ENCODE peak calls at places on chromosomes 7 and 10, in seven cellular contexts. N is mesendoderm, S is H9, E is IMR-90, F is H1, O is mesenchymal stem cell, J is trophoblast cell. M is an unnamed sample.

GRCh38 chr7:99244942-99245341 is 27.7 kb upstream of the MYH16 start:
- DNase-seq in N (no peak), S (no peak), E (peak; percentile 67), F (no peak), O (no peak), J (no peak), M (no peak)

GRCh38 chr10:67815571-67816059 is 22.4 kb downstream of the DNAJC12 start:
- DNase-seq in N (no peak), S (no peak), E (peak; percentile 43), F (no peak), O (no peak), J (no peak), M (no peak)

GRCh38 chr10:71969929-71970328 is 5.7 kb downstream of the CHST3 start:
- DNase-seq in N (no peak), S (no peak), E (no peak), F (no peak), O (no peak), J (no peak), M (no peak)

GRCh38 chr10:101052285-101052684 is 9.5 kb upstream of the KAZALD1 start:
- DNase-seq in N (no peak), S (no peak), E (peak; percentile 80), F (no peak), O (peak; percentile 48), J (peak; percentile 55), M (no peak)

GRCh38 chr7:77353911-77354310 is 62.2 kb downstream of the GSAP start:
- DNase-seq in N (peak; percentile 32), S (no peak), E (no peak), F (no peak), O (no peak), J (no peak), M (no peak)

GRCh38 chr10:119370046-119370770 is 162.8 kb downstream of the GRK5 start:
- DNase-seq in N (peak; percentile 18), S (no peak), E (peak; percentile 90), F (no peak), O (peak; percentile 65), J (peak; percentile 94), M (no peak)

GRCh38 chr7:132575336-132575986 is 809 bp downstream of the PLXNA4 start:
- DNase-seq in N (peak; percentile 70), S (peak; percentile 59), E (peak; percentile 18), F (peak; percentile 68), O (peak; percentile 29), J (no peak), M (no peak)

GRCh38 chr10:132676193-132676891 is 109.6 kb downstream of the NKX6-2 start:
- DNase-seq in N (no peak), S (peak; percentile 18), E (no peak), F (no peak), O (no peak), J (no peak), M (no peak)

GRCh38 chr7:108138911-108139310 is 8.8 kb upstream of the LAMB4 start:
- DNase-seq in N (no peak), S (no peak), E (no peak), F (no peak), O (no peak), J (no peak), M (no peak)

GRCh38 chr10:103917326-103918052 is 495 bp downstream of the STN1 start:
- DNase-seq in N (no peak), S (peak; percentile 42), E (peak; percentile 46), F (no peak), O (no peak), J (peak; percentile 60), M (peak; percentile 8)

GRCh38 chr7:138632866-138633602 is 68.1 kb downstream of the SVOPL start:
- DNase-seq in N (no peak), S (no peak), E (no peak), F (no peak), O (no peak), J (no peak), M (no peak)

GRCh38 chr10:110008518-110009339 is 945 bp downstream of the ADD3 start:
- DNase-seq in N (peak; percentile 64), S (peak; percentile 42), E (no peak), F (no peak), O (no peak), J (peak; percentile 38), M (peak; percentile 15)

GRCh38 chr7:1247527-1248041 is 14.9 kb downstream of the UNCX start:
- DNase-seq in N (peak; percentile 53), S (no peak), E (no peak), F (no peak), O (no peak), J (no peak), M (no peak)

GRCh38 chr7:106070567-106071254 is 41.4 kb downstream of the SYPL1 start:
- DNase-seq in N (no peak), S (no peak), E (no peak), F (no peak), O (no peak), J (no peak), M (no peak)

GRCh38 chr10:8056891-8057331 is 2.4 kb downstream of the GATA3 start:
- DNase-seq in N (no peak), S (no peak), E (no peak), F (no peak), O (peak; percentile 54), J (peak; percentile 22), M (peak; percentile 17)

GRCh38 chr7:147311332-147311731 is 1194.7 kb downstream of the CNTNAP2 start:
- DNase-seq in N (no peak), S (no peak), E (no peak), F (no peak), O (no peak), J (no peak), M (no peak)

GRCh38 chr10:116110736-116111135 is 162.3 kb downstream of the GFRA1 start:
- DNase-seq in N (no peak), S (peak; percentile 11), E (no peak), F (no peak), O (no peak), J (no peak), M (no peak)

GRCh38 chr7:44256459-44256858 is 55.7 kb downstream of the YKT6 start:
- DNase-seq in N (no peak), S (no peak), E (no peak), F (no peak), O (no peak), J (no peak), M (no peak)
- H2BK120ac ChIP-seq in N (no peak overlapping the region), S (no peak overlapping the region), E (no peak overlapping the region), F (no peak overlapping the region), O (no peak overlapping the region), J (no peak overlapping the region), M (no peak overlapping the region)

DNA sequence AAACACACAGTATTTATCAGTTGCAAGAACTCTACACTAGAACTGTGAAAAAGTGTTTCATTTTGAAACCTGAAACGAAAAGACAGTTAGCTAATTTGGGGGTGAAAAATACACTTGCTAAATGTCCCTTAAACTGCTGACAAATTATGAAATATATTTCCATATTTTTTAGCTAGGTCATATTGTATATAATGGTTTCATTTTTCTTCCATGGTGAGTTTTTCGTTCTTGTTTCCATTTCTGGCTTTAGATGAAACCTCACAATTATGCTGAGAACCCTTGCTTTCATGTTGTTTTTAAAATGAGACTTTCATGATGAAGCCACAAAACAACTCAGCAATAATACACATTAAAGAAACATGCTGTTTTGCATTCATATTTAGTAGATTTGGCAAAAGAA is 46.7 kb upstream of the ITGB8 start:
- DNase-seq in N (no peak), S (no peak), E (no peak), F (no peak), O (no peak), J (no peak), M (no peak)
- H3K4me2 ChIP-seq in N (no peak overlapping the region), S (no peak overlapping the region), E (no peak overlapping the region), F (no peak overlapping the region), O (no peak overlapping the region), J (no peak overlapping the region), M (no peak overlapping the region)

GRCh38 chr7:52826515-52826914 is 208.9 kb upstream of the POM121L12 start:
- DNase-seq in N (no peak), S (no peak), E (no peak), F (no peak), O (no peak), J (no peak), M (no peak)
- H3K27ac ChIP-seq in N (no peak overlapping the region), S (no peak overlapping the region), E (no peak overlapping the region), F (no peak overlapping the region), O (no peak overlapping the region), J (no peak overlapping the region), M (no peak overlapping the region)

GRCh38 chr10:20265146-20265545 is 448.9 kb downstream of the PLXDC2 start:
- DNase-seq in N (no peak), S (no peak), E (peak; percentile 45), F (no peak), O (peak; percentile 15), J (peak; percentile 81), M (no peak)
- H2BK120ac ChIP-seq in N (no peak overlapping the region), S (no peak overlapping the region), E (no peak overlapping the region), F (no peak overlapping the region), O (no peak overlapping the region), J (no peak overlapping the region), M (no peak overlapping the region)

DNA sequence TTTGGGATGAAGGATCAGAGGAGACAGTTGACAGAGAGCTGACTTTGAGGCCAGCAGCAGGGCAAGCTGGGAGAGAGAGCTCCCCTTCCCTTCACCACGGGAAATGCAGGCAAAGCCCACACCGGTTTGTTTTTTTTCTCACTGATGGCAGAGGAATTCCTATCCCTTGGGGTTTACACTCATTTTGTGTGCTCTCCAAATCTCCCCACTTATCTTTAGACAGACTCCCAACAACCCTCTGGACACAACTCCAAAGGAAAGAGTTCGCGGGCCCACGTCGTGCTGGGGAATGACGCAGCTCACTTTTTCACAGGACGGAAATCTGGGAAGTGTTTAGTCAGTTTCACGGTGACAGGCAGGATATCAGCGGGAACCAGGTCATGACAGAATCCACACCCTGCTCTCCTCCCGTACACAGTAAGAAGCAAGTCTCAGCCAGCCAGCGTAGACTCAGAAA is 68.3 kb upstream of the FAM171A1 start:
- DNase-seq in N (peak; percentile 71), S (peak; percentile 43), E (peak; percentile 11), F (no peak), O (peak; percentile 71), J (no peak), M (no peak)
- H3K4me2 ChIP-seq in N (peak overlapping the region; percentile 5), S (no peak overlapping the region), E (peak overlapping the region; percentile 76), F (no peak overlapping the region), O (peak overlapping the region; percentile 84), J (peak overlapping the region; percentile 40), M (no peak overlapping the region)

GRCh38 chr10:27620425-27621397 is 116.6 kb downstream of the RAB18 start:
- DNase-seq in N (no peak), S (no peak), E (peak; percentile 58), F (no peak), O (no peak), J (peak; percentile 78), M (no peak)
- H3K27ac ChIP-seq in N (no peak overlapping the region), S (no peak overlapping the region), E (peak overlapping the region; percentile 73), F (no peak overlapping the region), O (peak overlapping the region; percentile 61), J (peak overlapping the region; percentile 10), M (no peak overlapping the region)

GRCh38 chr7:73507556-73507955 is 14.5 kb downstream of the BAZ1B start:
- DNase-seq in N (no peak), S (no peak), E (no peak), F (no peak), O (no peak), J (no peak), M (no peak)
- H2BK120ac ChIP-seq in N (no peak overlapping the region), S (no peak overlapping the region), E (no peak overlapping the region), F (no peak overlapping the region), O (no peak overlapping the region), J (no peak overlapping the region), M (no peak overlapping the region)

M was measured in neuronal stem cell.